ENCODE peak calls at places on chromosomes 12 and 14, in four cellular contexts. S, K, Q and F are unnamed samples.

GRCh38 chr12:52139579-52140062 is 52.2 kb downstream of the KRT80 start:
- DNase-seq in Q (peak), K (no peak), S (no peak), F (no peak)

GRCh38 chr14:105484069-105484996 is 2.4 kb upstream of the CRIP1 start:
- DNase-seq in Q (peak), K (no peak), S (no peak), F (peak)

GRCh38 chr14:22249775-22250174 is 339.2 kb downstream of the DAD1 start:
- DNase-seq in K (no peak), Q (no peak), S (no peak), F (no peak)

GRCh38 chr14:68598621-68599447 is 194.0 kb downstream of the ZFP36L1 start:
- DNase-seq in K (no peak), Q (peak), S (peak), F (peak)

GRCh38 chr12:51818567-51819300 is 29.8 kb downstream of the FIGNL2 start:
- DNase-seq in S (no peak), K (no peak), Q (peak), F (peak)

GRCh38 chr12:75825686-75826085 is 205.9 kb downstream of the PHLDA1 start:
- DNase-seq in S (no peak), Q (peak), K (no peak), F (peak)

GRCh38 chr12:68376901-68377300 is 44.7 kb upstream of the MDM1 start:
- DNase-seq in Q (no peak), K (no peak), S (no peak), F (no peak)

GRCh38 chr14:97074860-97075259 is 277.7 kb downstream of the VRK1 start:
- DNase-seq in K (no peak), Q (no peak), S (no peak), F (no peak)

GRCh38 chr12:93759512-93760081 is 82.4 kb downstream of the CRADD start:
- DNase-seq in K (no peak), S (no peak), Q (no peak), F (no peak)

GRCh38 chr14:38107216-38107631 is 100.5 kb upstream of the SSTR1 start:
- DNase-seq in Q (no peak), S (no peak), K (no peak), F (no peak)

GRCh38 chr14:64117671-64118402 is 176.3 kb downstream of the ESR2 start:
- DNase-seq in S (no peak), Q (peak), K (no peak), F (peak)

GRCh38 chr12:81800298-81801148 is 41.4 kb upstream of the PPFIA2 start:
- DNase-seq in Q (peak), K (no peak), S (peak), F (peak)

GRCh38 chr12:122023339-122024131 is 1.9 kb downstream of the BCL7A start:
- DNase-seq in S (peak), K (peak), Q (peak), F (peak)

GRCh38 chr12:112824701-112825100 is 33.2 kb downstream of the RPH3A start:
- DNase-seq in K (no peak), S (no peak), Q (no peak), F (no peak)

GRCh38 chr14:24710403-24711063 is 76.5 kb upstream of the GZMB start:
- DNase-seq in K (no peak), S (peak), Q (peak), F (peak)

GRCh38 chr12:106647793-106648514 is 65.2 kb downstream of the RFX4 start:
- DNase-seq in S (no peak), Q (no peak), K (no peak), F (no peak)

GRCh38 chr14:81303258-81303935 is 82.6 kb upstream of the GTF2A1 start:
- DNase-seq in S (no peak), K (no peak), Q (no peak), F (no peak)

GRCh38 chr14:99793213-99794155 is at the start of gene EML1:
- DNase-seq in K (peak), Q (peak), S (peak), F (peak)

GRCh38 chr14:51094282-51094821 is 553 bp downstream of the TRIM9 start:
- DNase-seq in Q (peak), K (no peak), S (no peak), F (no peak)

GRCh38 chr12:131713349-131713748 is 2.5 kb downstream of the SFSWAP start:
- DNase-seq in Q (no peak), K (no peak), S (no peak), F (no peak)

GRCh38 chr12:76201758-76202157 is 117.3 kb upstream of the NAP1L1 start:
- DNase-seq in S (no peak), K (no peak), Q (peak), F (no peak)

GRCh38 chr14:93962701-93963601 is 13.4 kb downstream of the ASB2 start:
- DNase-seq in Q (no peak), S (peak), K (no peak), F (no peak)

GRCh38 chr14:39426605-39427004 is 5.6 kb downstream of the FBXO33 start:
- DNase-seq in K (no peak), S (peak), Q (peak), F (peak)